ENCODE peak calls at places on chromosomes 5 and 9, in eight cellular contexts. M, U, A, O, K, Y, B and F are unnamed samples.
A peak's percentile ranks its signal among the peaks of the same experiment; 100 is the strongest.

GRCh38 chr5:111863801-111864200 is 106.8 kb upstream of the NREP start:
- DNase-seq in M (no peak), U (no peak), A (no peak), O (no peak), K (no peak), Y (no peak), B (no peak), F (no peak)

GRCh38 chr9:135719472-135719871 is 17.5 kb downstream of the KCNT1 start:
- DNase-seq in M (no peak), U (no peak), A (no peak), O (no peak), K (no peak), Y (no peak), B (no peak), F (no peak)

GRCh38 chr9:8644571-8644970 is 845.0 kb upstream of the DMAC1 start:
- DNase-seq in M (no peak), U (no peak), A (no peak), O (no peak), K (no peak), Y (no peak), B (no peak), F (no peak)

GRCh38 chr9:94084314-94084713 is at the start of gene PTPDC1:
- DNase-seq in M (no peak), U (no peak), A (peak; percentile 44), O (peak; percentile 15), K (peak; percentile 86), Y (peak; percentile 52), B (no peak), F (no peak)

GRCh38 chr9:35954942-35955546 is 2.9 kb downstream of the OR2S2 start:
- DNase-seq in M (peak; percentile 66), U (peak; percentile 66), A (peak; percentile 74), O (no peak), K (peak; percentile 80), Y (peak; percentile 77), B (no peak), F (no peak)

GRCh38 chr5:99815-100214 is 7.8 kb downstream of the PLEKHG4B start:
- DNase-seq in M (no peak), U (no peak), A (no peak), O (no peak), K (no peak), Y (peak; percentile 6), B (no peak), F (no peak)

GRCh38 chr9:14221558-14221957 is 92.4 kb downstream of the NFIB start:
- DNase-seq in M (no peak), U (no peak), A (no peak), O (no peak), K (no peak), Y (peak; percentile 63), B (no peak), F (no peak)

GRCh38 chr5:38267372-38267771 is 9.0 kb downstream of the EGFLAM start:
- DNase-seq in M (no peak), U (no peak), A (no peak), O (no peak), K (no peak), Y (no peak), B (no peak), F (no peak)

GRCh38 chr5:101997235-101997634 is 298.8 kb downstream of the SLCO4C1 start:
- DNase-seq in M (no peak), U (no peak), A (no peak), O (no peak), K (no peak), Y (no peak), B (no peak), F (no peak)

GRCh38 chr9:111120526-111120925 is 82.3 kb upstream of the LPAR1 start:
- DNase-seq in M (no peak), U (no peak), A (no peak), O (no peak), K (no peak), Y (no peak), B (no peak), F (no peak)

GRCh38 chr9:3508078-3508431 is 17.7 kb downstream of the RFX3 start:
- DNase-seq in M (no peak), U (no peak), A (no peak), O (no peak), K (no peak), Y (no peak), B (no peak), F (no peak)
- H3K4me3 ChIP-seq in M (no peak overlapping the region), U (no peak overlapping the region), A (no peak overlapping the region), O (no peak overlapping the region), K (no peak overlapping the region), Y (peak overlapping the region; percentile 36), B (peak overlapping the region; percentile 14), F (peak overlapping the region; percentile 11)

GRCh38 chr9:76379494-76379893 is 14.7 kb downstream of the RFK start:
- DNase-seq in M (no peak), U (no peak), A (no peak), O (no peak), K (no peak), Y (no peak), B (no peak), F (no peak)
- H3K4me1 ChIP-seq in M (no peaks in the 10 kb centered on the region), U (no peaks in the 10 kb centered on the region), A (no peaks in the 10 kb centered on the region), O (no peaks in the 10 kb centered on the region), K (no peaks in the 10 kb centered on the region), Y (no peaks in the 10 kb centered on the region), B (peaks cover 6% of the 10 kb centered on the region), F (no peaks in the 10 kb centered on the region)

DNA sequence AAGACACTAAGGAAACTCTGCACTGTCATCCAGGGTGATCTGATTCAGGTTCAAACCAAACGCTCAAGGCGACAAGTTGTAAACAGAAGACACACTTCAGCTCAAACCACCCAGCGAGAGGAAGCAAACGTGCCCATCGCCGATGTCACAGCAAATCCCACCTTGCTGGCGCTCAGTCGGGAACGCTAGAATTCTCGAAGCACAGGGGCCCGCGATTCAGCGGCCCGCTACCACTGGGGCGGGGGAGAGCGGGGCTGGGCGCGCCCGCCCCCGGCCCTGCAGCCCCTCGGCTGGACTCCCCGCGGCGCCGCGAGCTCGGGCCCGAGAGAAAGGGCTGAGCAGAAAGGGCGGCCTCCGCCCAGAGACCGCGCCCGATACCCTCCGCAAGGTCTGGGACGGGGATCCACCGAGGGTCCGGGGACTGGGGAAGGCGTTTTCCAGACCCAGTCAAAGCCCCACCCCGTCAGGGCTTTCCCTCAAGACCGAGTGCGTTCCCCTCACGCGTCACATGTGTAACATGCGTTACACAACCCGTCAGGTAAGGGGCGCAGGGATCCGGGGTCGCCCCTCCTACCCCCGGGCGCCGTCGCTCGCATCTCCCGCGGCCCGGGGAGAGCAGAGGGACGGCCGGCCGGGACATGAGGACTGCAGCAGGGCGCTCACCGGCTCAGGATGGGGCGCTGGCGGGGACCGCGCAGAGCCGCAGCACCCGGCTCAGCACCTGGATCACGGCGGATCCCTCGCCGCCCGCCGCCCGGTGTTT is 461 bp downstream of the AGTPBP1 start:
- DNase-seq in M (peak; percentile 71), U (peak; percentile 35), A (peak; percentile 35), O (no peak), K (peak; percentile 83), Y (peak; percentile 56), B (peak; percentile 78), F (peak; percentile 33)
- H3K4me3 ChIP-seq in M (peak overlapping the region; percentile 71), U (peak overlapping the region; percentile 98), A (peak overlapping the region; percentile 89), O (peak overlapping the region; percentile 82), K (peak overlapping the region; percentile 96), Y (peak overlapping the region; percentile 98), B (peak overlapping the region; percentile 96), F (peak overlapping the region; percentile 83)

DNA sequence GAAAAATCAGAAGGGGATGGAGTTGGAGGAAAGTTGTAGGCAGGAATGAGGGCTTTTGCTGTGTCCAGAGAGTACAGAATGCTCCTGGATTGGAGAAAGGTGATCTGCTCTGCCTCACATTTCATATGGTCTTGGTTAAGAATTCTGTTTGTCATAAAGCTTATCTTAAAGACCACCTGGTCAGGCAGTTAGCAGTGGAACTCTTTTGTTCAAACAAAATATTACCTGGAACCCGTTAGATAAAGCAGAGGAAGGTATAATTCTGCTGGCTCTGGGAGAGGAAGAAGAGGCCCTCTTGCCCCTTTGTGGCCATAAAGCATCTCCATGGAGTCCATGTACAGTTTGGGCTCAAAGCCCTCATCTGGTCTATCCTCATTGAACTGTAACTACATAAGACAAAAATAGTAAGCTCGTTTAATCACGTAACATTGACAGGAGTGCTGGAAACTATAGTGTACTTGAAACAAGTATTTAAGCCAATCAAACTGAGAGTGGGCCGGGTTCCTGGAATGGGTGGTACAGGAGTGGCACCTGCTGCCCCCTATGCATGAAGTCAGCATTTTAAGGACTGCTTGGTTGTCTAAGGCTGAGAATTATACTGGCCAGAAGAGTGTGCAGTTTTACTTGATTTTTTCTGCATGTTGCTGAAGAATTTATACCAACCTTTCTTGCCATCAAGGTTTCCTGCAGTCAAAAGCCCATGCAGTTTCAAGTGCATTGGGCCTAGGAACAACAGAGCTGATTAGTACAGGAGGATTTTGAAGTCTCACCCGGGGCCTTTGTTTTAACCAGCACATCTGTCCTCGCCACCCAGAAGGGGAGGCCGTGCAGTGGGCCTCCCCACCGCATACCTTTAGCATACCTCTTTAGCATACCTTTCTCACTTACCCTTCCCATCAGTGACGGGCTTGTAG is 39.9 kb downstream of the STXBP1 start:
- DNase-seq in M (no peak), U (no peak), A (no peak), O (no peak), K (no peak), Y (no peak), B (no peak), F (no peak)
- H3K4me1 ChIP-seq in M (no peaks in the 10 kb centered on the region), U (no peaks in the 10 kb centered on the region), A (peaks cover 5% of the 10 kb centered on the region), O (no peaks in the 10 kb centered on the region), K (no peaks in the 10 kb centered on the region), Y (no peaks in the 10 kb centered on the region), B (no peaks in the 10 kb centered on the region), F (no peaks in the 10 kb centered on the region)

GRCh38 chr9:83062653-83063527 is at the start of gene RASEF:
- DNase-seq in M (no peak), U (no peak), A (peak; percentile 40), O (no peak), K (peak; percentile 89), Y (peak; percentile 6), B (no peak), F (no peak)
- H3K4me3 ChIP-seq in M (no peak within 1 kb of the TSS), U (no peak within 1 kb of the TSS), A (peak within 1 kb of the TSS; percentile 63), O (peak within 1 kb of the TSS; percentile 42), K (peak within 1 kb of the TSS; percentile 79), Y (peak within 1 kb of the TSS; percentile 19), B (peak within 1 kb of the TSS; percentile 52), F (peak within 1 kb of the TSS; percentile 14)

GRCh38 chr5:16484081-16484480 is 18.5 kb upstream of the ZNF622 start:
- DNase-seq in M (no peak), U (no peak), A (no peak), O (no peak), K (no peak), Y (no peak), B (no peak), F (no peak)

GRCh38 chr5:16483361-16483760 is 17.8 kb upstream of the ZNF622 start:
- DNase-seq in M (no peak), U (no peak), A (no peak), O (no peak), K (no peak), Y (no peak), B (no peak), F (no peak)

GRCh38 chr5:16486679-16487078 is 21.1 kb upstream of the ZNF622 start:
- DNase-seq in M (no peak), U (no peak), A (no peak), O (no peak), K (no peak), Y (no peak), B (no peak), F (no peak)

GRCh38 chr5:16480144-16480543 is 14.5 kb upstream of the ZNF622 start:
- DNase-seq in M (no peak), U (no peak), A (no peak), O (no peak), K (no peak), Y (no peak), B (no peak), F (no peak)

GRCh38 chr5:16480821-16481538 is 15.4 kb upstream of the ZNF622 start:
- DNase-seq in M (no peak), U (no peak), A (no peak), O (no peak), K (no peak), Y (no peak), B (no peak), F (no peak)
- H3K4me1 ChIP-seq in M (no peaks in the 10 kb centered on the region), U (no peaks in the 10 kb centered on the region), A (no peaks in the 10 kb centered on the region), O (no peaks in the 10 kb centered on the region), K (no peaks in the 10 kb centered on the region), Y (no peaks in the 10 kb centered on the region), B (peaks cover 12% of the 10 kb centered on the region), F (peaks cover 24% of the 10 kb centered on the region)